ENCODE peak calls at places on chromosomes 2 and 18, in five cellular contexts. L is fibroblast of pulmonary artery, W is left ventricle myocardium inferior, V is AG09319, G is cardiac fibroblast. B is an unnamed sample.

GRCh38 chr2:79855264-79856006 is 342.6 kb downstream of the CTNNA2 start:
- DNase-seq in L (no peak), W (no peak), V (no peak), G (no peak), B (peak; percentile 28)

GRCh38 chr18:35716169-35716831 is 134.8 kb downstream of the GALNT1 start:
- DNase-seq in L (no peak), W (no peak), V (no peak), G (no peak), B (no peak)

GRCh38 chr2:192194065-192194865 is 468 bp downstream of the TMEFF2 start:
- DNase-seq in L (no peak), W (peak; percentile 19), V (no peak), G (peak; percentile 27), B (no peak)

GRCh38 chr2:106189764-106190468 is 4.2 kb downstream of the UXS1 start:
- DNase-seq in L (peak; percentile 43), W (no peak), V (no peak), G (peak; percentile 72), B (no peak)

GRCh38 chr2:120913972-120914838 is 178.5 kb downstream of the GLI2 start:
- DNase-seq in L (no peak), W (no peak), V (no peak), G (no peak), B (no peak)

GRCh38 chr18:26719909-26720308 is 145.6 kb downstream of the AQP4 start:
- DNase-seq in L (no peak), W (no peak), V (no peak), G (peak; percentile 9), B (no peak)

GRCh38 chr2:12718662-12719399 is 2.1 kb downstream of the TRIB2 start:
- DNase-seq in L (peak; percentile 39), W (no peak), V (no peak), G (peak; percentile 45), B (no peak)

GRCh38 chr2:109255594-109255993 is 126.6 kb downstream of the SH3RF3 start:
- DNase-seq in L (no peak), W (no peak), V (no peak), G (no peak), B (no peak)

GRCh38 chr18:26746284-26747130 is 119.0 kb downstream of the AQP4 start:
- DNase-seq in L (peak; percentile 29), W (no peak), V (no peak), G (peak; percentile 2), B (no peak)

GRCh38 chr2:49714433-49714832 is 560.1 kb upstream of the FSHR start:
- DNase-seq in L (no peak), W (no peak), V (no peak), G (no peak), B (peak; percentile 23)

GRCh38 chr2:127080941-127081769 is 25.8 kb downstream of the BIN1 start:
- DNase-seq in L (no peak), W (no peak), V (no peak), G (no peak), B (no peak)

GRCh38 chr18:13376298-13376840 is 157.8 kb downstream of the LDLRAD4 start:
- DNase-seq in L (no peak), W (no peak), V (no peak), G (no peak), B (no peak)

GRCh38 chr2:16709769-16710168 is 44.1 kb upstream of the CYRIA start:
- DNase-seq in L (no peak), W (no peak), V (no peak), G (no peak), B (no peak)

GRCh38 chr2:122138561-122138960 is 383.1 kb downstream of the TSN start:
- DNase-seq in L (no peak), W (no peak), V (no peak), G (no peak), B (no peak)

GRCh38 chr18:23740105-23740830 is 51.0 kb downstream of the LAMA3 start:
- DNase-seq in L (peak; percentile 46), W (no peak), V (peak; percentile 30), G (peak; percentile 53), B (no peak)

GRCh38 chr2:144513388-144514100 is 6.4 kb downstream of the ZEB2 start:
- DNase-seq in L (peak; percentile 80), W (no peak), V (no peak), G (peak; percentile 77), B (no peak)

GRCh38 chr2:28904802-28905499 is 10.5 kb downstream of the WDR43 start:
- DNase-seq in L (no peak), W (no peak), V (no peak), G (no peak), B (no peak)

GRCh38 chr2:239600194-239600593 is 199.4 kb upstream of the HDAC4 start:
- DNase-seq in L (no peak), W (no peak), V (no peak), G (no peak), B (no peak)

GRCh38 chr2:197152451-197153228 is 157.9 kb downstream of the ANKRD44 start:
- DNase-seq in L (peak; percentile 67), W (no peak), V (no peak), G (peak; percentile 90), B (no peak)

GRCh38 chr2:178859760-178860159 is 52.5 kb upstream of the TTN start:
- DNase-seq in L (no peak), W (no peak), V (no peak), G (no peak), B (no peak)

GRCh38 chr2:197498937-197499593 is 575 bp downstream of the HSPD1 start:
- DNase-seq in L (peak; percentile 51), W (peak; percentile 46), V (no peak), G (peak; percentile 57), B (peak; percentile 61)

GRCh38 chr2:72689579-72690170 is 136.2 kb downstream of the EXOC6B start:
- DNase-seq in L (no peak), W (no peak), V (no peak), G (peak; percentile 9), B (no peak)

DNA sequence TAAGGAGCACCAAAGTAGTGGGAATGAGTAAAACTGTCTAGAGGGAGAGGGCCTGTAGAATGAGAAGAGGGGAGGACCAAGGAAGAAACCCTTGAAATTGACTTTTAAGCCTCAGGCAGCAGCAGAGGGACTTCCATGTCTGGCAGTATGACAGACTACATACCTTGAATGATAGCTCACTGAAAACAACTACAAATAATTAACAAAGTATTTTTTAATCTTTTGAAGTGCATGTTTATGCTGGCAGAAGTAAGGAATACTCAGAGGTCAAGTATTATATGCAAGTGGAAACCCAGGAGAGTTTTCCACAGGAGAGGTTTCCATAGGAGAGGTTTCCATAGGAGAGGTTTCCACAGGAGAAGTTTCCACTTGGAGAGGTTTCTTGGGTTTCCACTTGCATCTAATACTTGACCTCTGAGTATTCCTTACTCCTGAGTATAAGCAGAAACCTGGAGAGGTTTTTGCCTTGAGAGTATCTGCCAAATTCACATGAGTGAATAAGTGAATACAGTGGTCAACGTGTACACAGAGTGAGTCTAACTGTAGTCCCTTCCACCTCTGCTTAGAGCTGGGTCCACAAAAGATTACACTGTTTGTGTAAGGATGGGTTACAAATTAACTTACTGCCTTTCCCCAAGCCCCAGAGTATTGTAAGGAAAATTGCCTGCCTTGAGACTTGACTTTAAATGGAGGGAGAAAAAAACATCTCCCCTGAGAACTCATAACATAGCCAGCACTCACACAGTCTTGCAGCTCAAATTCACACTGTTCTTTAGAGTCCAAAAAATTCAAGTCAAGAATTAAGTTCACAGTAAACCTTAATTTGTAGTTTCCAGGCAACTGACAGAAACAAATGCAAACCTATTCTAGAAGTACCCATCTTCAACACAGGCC is 34.1 kb upstream of the TMEM17 start:
- DNase-seq in L (no peak), W (no peak), V (no peak), G (no peak), B (no peak)
- TF ChIP-seq CTCF in L (no peak), W (no peak), V (no peak), G (no peak), B (no peak)

DNA sequence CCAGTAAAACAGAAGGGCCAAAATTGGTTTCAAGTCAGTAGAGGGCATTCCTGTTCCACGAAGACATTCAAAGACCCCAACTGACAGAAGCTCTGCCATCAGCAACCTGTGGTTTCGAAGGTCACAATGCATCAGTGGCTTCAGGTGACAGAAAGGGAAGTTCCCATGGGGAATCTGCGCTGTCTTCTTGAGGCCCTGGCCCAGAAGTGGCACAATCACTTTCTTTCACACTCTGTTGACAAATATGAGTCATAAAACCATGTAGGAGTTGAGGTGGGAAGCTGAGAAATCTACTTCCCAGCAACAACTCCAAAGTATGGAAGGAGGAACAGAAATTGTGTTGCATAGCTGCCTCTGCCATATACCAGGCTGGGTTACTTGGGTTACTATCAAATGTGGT is 621.1 kb upstream of the FANCL start:
- DNase-seq in L (no peak), W (no peak), V (no peak), G (no peak), B (no peak)
- TF ChIP-seq CTCF in L (no peak), W (no peak), V (no peak), G (no peak), B (no peak)

GRCh38 chr2:33784488-33784887 is 185.4 kb upstream of the FAM98A start:
- DNase-seq in L (no peak), W (no peak), V (no peak), G (no peak), B (no peak)

GRCh38 chr2:33777791-33778190 is 178.7 kb upstream of the FAM98A start:
- DNase-seq in L (no peak), W (no peak), V (no peak), G (no peak), B (no peak)

GRCh38 chr2:33786881-33787280 is 187.8 kb upstream of the FAM98A start:
- DNase-seq in L (no peak), W (no peak), V (no peak), G (no peak), B (no peak)

GRCh38 chr2:33785201-33786106 is 186.4 kb upstream of the FAM98A start:
- DNase-seq in L (no peak), W (no peak), V (no peak), G (no peak), B (no peak)

DNA sequence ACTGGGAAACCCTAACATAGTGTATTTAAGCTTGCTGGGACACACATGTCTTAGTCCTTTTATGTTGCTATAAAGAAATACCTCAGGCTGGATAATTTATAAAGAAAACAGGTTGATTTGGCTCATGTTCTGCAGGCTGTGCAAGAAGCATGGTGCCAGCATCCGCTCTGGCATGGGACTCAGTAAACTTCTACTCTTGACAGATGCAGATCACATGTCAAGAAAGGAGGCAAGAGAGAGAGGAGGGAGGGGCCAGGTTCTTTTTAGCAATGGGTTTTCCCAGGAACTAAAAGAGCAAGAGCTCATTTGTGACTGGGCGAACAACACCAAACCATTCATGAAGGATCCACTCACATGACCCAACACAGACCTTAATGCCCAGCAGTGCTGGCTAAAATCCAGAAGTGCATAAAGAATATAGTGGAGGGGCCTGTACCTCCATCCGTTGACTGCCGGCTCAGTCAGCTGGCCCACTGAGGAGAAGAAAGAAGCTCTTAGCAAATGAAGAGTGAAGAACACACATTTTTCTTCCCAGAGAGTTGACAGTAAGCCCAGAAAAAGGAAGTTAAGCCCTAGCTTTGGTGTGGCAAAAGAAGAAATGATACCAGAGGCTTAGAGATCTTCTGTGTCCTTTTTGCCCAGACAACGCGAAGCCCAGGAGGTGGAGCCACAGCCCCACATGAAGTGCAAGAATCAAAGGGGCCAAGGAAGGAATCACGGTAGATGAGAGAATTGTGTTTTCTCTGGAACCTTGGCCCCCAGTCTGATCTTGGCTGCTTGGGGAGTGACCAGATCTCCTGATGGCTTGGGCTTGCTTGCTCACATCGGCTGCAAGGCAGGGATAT is 183.5 kb upstream of the FAM98A start:
- DNase-seq in L (no peak), W (no peak), V (no peak), G (no peak), B (no peak)
- TF ChIP-seq CTCF in L (no peak), W (peak; percentile 33), V (no peak), G (no peak), B (peak; percentile 10)

DNA sequence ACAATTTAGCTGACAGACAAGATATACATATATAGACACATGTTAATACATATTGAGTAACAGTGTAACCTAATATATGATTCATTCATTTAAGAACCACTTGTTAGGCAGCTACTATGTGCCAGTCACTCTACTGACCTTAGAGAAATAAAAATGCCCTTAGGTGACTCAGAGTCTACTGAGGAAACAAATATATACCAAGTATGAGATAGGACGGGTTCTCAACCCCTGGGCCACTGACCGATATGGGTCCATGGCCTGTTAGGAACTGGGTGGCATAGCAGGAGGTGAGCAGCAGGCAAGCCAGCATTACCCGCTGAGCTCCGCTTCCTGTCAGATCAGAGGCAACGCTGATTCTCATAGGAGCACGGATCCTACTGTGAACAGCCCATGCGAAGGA is 14.8 kb downstream of the STRN start:
- DNase-seq in L (peak; percentile 32), W (no peak), V (no peak), G (peak; percentile 73), B (no peak)
- TF ChIP-seq CTCF in L (no peak), W (no peak), V (no peak), G (no peak), B (no peak)

B was measured in BE2C.